ENCODE peak calls at places on chromosomes 11 and 22, in eight cellular contexts. V, A, C, Z, M, P, D and G are unnamed samples.

GRCh38 chr11:12769834-12770345 is 95.7 kb downstream of the TEAD1 start:
- DNase-seq in V (peak), A (no peak), C (no peak), Z (no peak), M (peak), P (no peak), D (peak), G (peak)

GRCh38 chr22:26906464-26906863 is 249.1 kb downstream of the MIAT start:
- DNase-seq in V (no peak), A (no peak), C (no peak), Z (no peak), M (no peak), P (no peak), D (no peak), G (no peak)

GRCh38 chr22:19062139-19062789 is 59.9 kb downstream of the DGCR2 start:
- DNase-seq in V (peak), A (no peak), C (no peak), Z (no peak), M (no peak), P (peak), D (no peak), G (no peak)

GRCh38 chr22:49018601-49019000 is 809.1 kb downstream of the BRD1 start:
- DNase-seq in V (no peak), A (no peak), C (no peak), Z (peak), M (no peak), P (no peak), D (no peak), G (no peak)

GRCh38 chr11:62501432-62501891 is 45.1 kb downstream of the AHNAK start:
- DNase-seq in V (no peak), A (peak), C (no peak), Z (peak), M (no peak), P (peak), D (peak), G (peak)

GRCh38 chr11:124919836-124920755 is 1.0 kb downstream of the HEPN1 start:
- DNase-seq in V (no peak), A (no peak), C (no peak), Z (no peak), M (no peak), P (no peak), D (no peak), G (no peak)

GRCh38 chr11:63951779-63952536 is 13.2 kb downstream of the NAA40 start:
- DNase-seq in V (no peak), A (no peak), C (no peak), Z (no peak), M (no peak), P (no peak), D (no peak), G (no peak)

GRCh38 chr11:61598886-61599868 is 18.3 kb upstream of the SYT7 start:
- DNase-seq in V (peak), A (peak), C (no peak), Z (peak), M (no peak), P (no peak), D (peak), G (peak)

GRCh38 chr11:106309070-106309684 is 231.7 kb downstream of the AASDHPPT start:
- DNase-seq in V (no peak), A (no peak), C (no peak), Z (no peak), M (no peak), P (no peak), D (no peak), G (no peak)

GRCh38 chr22:41302016-41302767 is 867 bp downstream of the ZC3H7B start:
- DNase-seq in V (no peak), A (no peak), C (peak), Z (no peak), M (no peak), P (no peak), D (no peak), G (no peak)

GRCh38 chr11:112778091-112778889 is 182.9 kb upstream of the NCAM1 start:
- DNase-seq in V (no peak), A (no peak), C (no peak), Z (peak), M (no peak), P (no peak), D (no peak), G (no peak)

GRCh38 chr11:19861171-19861570 is 148.5 kb downstream of the NAV2 start:
- DNase-seq in V (no peak), A (no peak), C (no peak), Z (no peak), M (no peak), P (no peak), D (peak), G (no peak)

GRCh38 chr11:116929393-116930090 is 92.1 kb upstream of the APOA1 start:
- DNase-seq in V (no peak), A (peak), C (no peak), Z (peak), M (no peak), P (no peak), D (peak), G (no peak)

GRCh38 chr22:47320560-47320959 is 558.1 kb downstream of the TBC1D22A start:
- DNase-seq in V (no peak), A (no peak), C (no peak), Z (no peak), M (no peak), P (no peak), D (no peak), G (no peak)

GRCh38 chr22:36977401-36977861 is 41.8 kb downstream of the TST start:
- DNase-seq in V (peak), A (peak), C (peak), Z (peak), M (peak), P (peak), D (peak), G (no peak)
- TF ChIP-seq CTCF in V (peak), A (no peak), C (peak), Z (peak), M (peak), P (no peak), D (peak), G (peak)

GRCh38 chr22:42856179-42856864 is 751 bp downstream of the ARFGAP3 start:
- DNase-seq in V (no peak), A (peak), C (no peak), Z (peak), M (no peak), P (peak), D (peak), G (no peak)
- H3K4me3 ChIP-seq in V (peak), A (peak), C (peak), Z (peak), M (peak), P (peak), D (peak), G (peak)

GRCh38 chr11:44760917-44761545 is 34.3 kb downstream of the TSPAN18 start:
- DNase-seq in V (peak), A (peak), C (peak), Z (no peak), M (peak), P (peak), D (peak), G (peak)
- TF ChIP-seq CTCF in V (no peak), A (no peak), C (no peak), Z (no peak), M (no peak), P (no peak), D (no peak), G (no peak)

GRCh38 chr11:57323503-57324153 is 1.1 kb downstream of the TNKS1BP1 start:
- DNase-seq in V (no peak), A (no peak), C (no peak), Z (peak), M (no peak), P (no peak), D (peak), G (no peak)

GRCh38 chr11:57325735-57326048 is 940 bp upstream of the TNKS1BP1 start:
- DNase-seq in V (no peak), A (peak), C (no peak), Z (peak), M (peak), P (peak), D (peak), G (no peak)

GRCh38 chr11:57322881-57323467 is 1.8 kb downstream of the TNKS1BP1 start:
- DNase-seq in V (peak), A (no peak), C (no peak), Z (no peak), M (no peak), P (no peak), D (no peak), G (no peak)

GRCh38 chr11:57324886-57325734 is at the start of gene TNKS1BP1:
- DNase-seq in V (peak), A (peak), C (peak), Z (peak), M (peak), P (peak), D (peak), G (peak)

DNA sequence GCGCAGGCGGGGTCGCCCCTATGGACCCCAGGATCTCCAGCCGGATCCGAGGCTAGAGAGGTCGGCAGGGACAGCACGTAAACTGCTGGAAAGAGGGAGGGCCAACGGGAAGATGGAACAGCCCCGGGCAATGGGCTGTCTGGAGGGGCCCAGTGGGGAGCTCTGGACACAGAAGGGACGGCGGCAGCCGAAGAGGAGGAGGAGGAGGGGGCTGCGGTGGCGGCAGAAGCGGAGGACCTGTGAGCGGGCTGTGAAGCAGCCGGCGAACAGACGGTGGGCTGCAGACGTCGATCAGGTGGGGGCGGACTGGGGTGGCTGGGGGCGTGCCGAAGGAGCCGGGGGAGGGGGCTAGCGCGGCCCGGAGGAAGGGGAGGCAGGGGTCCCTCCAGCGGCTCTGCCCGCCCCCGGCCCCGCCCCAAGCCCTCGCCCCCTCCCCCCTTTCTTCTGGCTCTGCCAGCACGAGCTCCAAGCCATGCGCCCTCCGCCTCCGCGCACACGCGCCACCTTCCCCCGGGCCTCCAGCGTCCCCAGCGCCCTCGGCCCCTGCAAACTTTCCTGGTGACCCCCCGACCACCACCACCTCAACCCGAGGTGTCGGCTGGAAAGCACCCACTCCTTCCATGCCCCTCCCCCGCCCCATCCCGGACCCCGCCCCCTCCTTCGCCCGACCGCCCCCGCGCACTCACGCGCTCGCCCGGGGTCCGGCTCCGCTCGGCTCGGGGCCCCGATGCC is 432 bp downstream of the TNKS1BP1 start:
- DNase-seq in V (peak), A (peak), C (peak), Z (peak), M (peak), P (peak), D (peak), G (no peak)
- H3K4me3 ChIP-seq in V (peak), A (peak), C (peak), Z (peak), M (peak), P (peak), D (peak), G (peak)

GRCh38 chr11:122879785-122880184 is 2.8 kb upstream of the JHY start:
- DNase-seq in V (no peak), A (no peak), C (no peak), Z (no peak), M (peak), P (no peak), D (no peak), G (no peak)
- TF ChIP-seq CTCF in V (no peak), A (no peak), C (no peak), Z (no peak), M (no peak), P (no peak), D (no peak), G (peak)

GRCh38 chr22:16608931-16609330 is 16.3 kb upstream of the CCT8L2 start:
- DNase-seq in V (no peak), A (no peak), C (peak), Z (no peak), M (no peak), P (no peak), D (no peak), G (no peak)

GRCh38 chr22:16601437-16602223 is 9.0 kb upstream of the CCT8L2 start:
- DNase-seq in V (no peak), A (peak), C (peak), Z (peak), M (no peak), P (no peak), D (peak), G (no peak)

GRCh38 chr22:16603448-16603768 is 10.8 kb upstream of the CCT8L2 start:
- DNase-seq in V (no peak), A (no peak), C (peak), Z (no peak), M (no peak), P (no peak), D (no peak), G (no peak)
- H3K4me3 ChIP-seq in V (no peak), A (no peak), C (peak), Z (no peak), M (no peak), P (no peak), D (no peak), G (no peak)